ENCODE peak calls at places on chromosome 6, in five cellular contexts. D, B, R, X and U are unnamed samples.

GRCh38 chr6:135738646-135739045 is 112.9 kb upstream of the PDE7B start:
- DNase-seq in D (no peak), B (no peak), R (no peak), X (no peak), U (no peak)

GRCh38 chr6:83827050-83827449 is 26.1 kb upstream of the RIPPLY2 start:
- DNase-seq in D (no peak), B (no peak), R (no peak), X (no peak), U (no peak)

GRCh38 chr6:140921366-140922226 is 1211.1 kb upstream of the GJE1 start:
- DNase-seq in D (no peak), B (no peak), R (peak), X (peak), U (peak)

GRCh38 chr6:72218125-72218524 is 331.8 kb downstream of the RIMS1 start:
- DNase-seq in D (peak), B (no peak), R (peak), X (peak), U (no peak)

GRCh38 chr6:9795880-9796279 is 619.0 kb downstream of the TFAP2A start:
- DNase-seq in D (no peak), B (no peak), R (no peak), X (no peak), U (no peak)

GRCh38 chr6:136212616-136213396 is 37.3 kb downstream of the MTFR2 start:
- DNase-seq in D (no peak), B (no peak), R (no peak), X (no peak), U (no peak)

GRCh38 chr6:129683606-129684322 is 26.2 kb downstream of the ARHGAP18 start:
- DNase-seq in D (no peak), B (peak), R (peak), X (peak), U (peak)

GRCh38 chr6:121285041-121285440 is 49.2 kb downstream of the TBC1D32 start:
- DNase-seq in D (no peak), B (no peak), R (no peak), X (no peak), U (no peak)

GRCh38 chr6:144149894-144150672 is at the start of gene STX11:
- DNase-seq in D (peak), B (peak), R (peak), X (no peak), U (peak)

GRCh38 chr6:16319813-16320532 is 81.6 kb downstream of the GMPR start:
- DNase-seq in D (no peak), B (peak), R (no peak), X (no peak), U (no peak)

GRCh38 chr6:54179152-54179551 is 67.9 kb downstream of the MLIP start:
- DNase-seq in D (no peak), B (no peak), R (no peak), X (no peak), U (no peak)

GRCh38 chr6:49269190-49269589 is 193.9 kb downstream of the MMUT start:
- DNase-seq in D (no peak), B (no peak), R (no peak), X (no peak), U (no peak)

GRCh38 chr6:29653452-29654038 is 3.3 kb upstream of the MOG start:
- DNase-seq in D (no peak), B (no peak), R (peak), X (peak), U (peak)

GRCh38 chr6:127776320-127776719 is 124.5 kb downstream of the THEMIS start:
- DNase-seq in D (no peak), B (no peak), R (no peak), X (no peak), U (no peak)

GRCh38 chr6:16635291-16635809 is 125.9 kb downstream of the ATXN1 start:
- DNase-seq in D (no peak), B (no peak), R (no peak), X (peak), U (no peak)

GRCh38 chr6:38792356-38792755 is 77.2 kb downstream of the DNAH8 start:
- DNase-seq in D (no peak), B (no peak), R (no peak), X (no peak), U (no peak)

GRCh38 chr6:95095271-95095670 is 482.1 kb upstream of the MANEA start:
- DNase-seq in D (no peak), B (no peak), R (no peak), X (no peak), U (no peak)
- H3K27ac ChIP-seq in D (no peak), B (no peak), R (no peak), X (no peak), U (no peak)

GRCh38 chr6:108844632-108845031 is 3.6 kb upstream of the ARMC2 start:
- DNase-seq in D (no peak), B (no peak), R (no peak), X (no peak), U (no peak)

GRCh38 chr6:108850669-108851467 is 2.6 kb downstream of the ARMC2 start:
- DNase-seq in D (no peak), B (no peak), R (no peak), X (peak), U (peak)

GRCh38 chr6:108846628-108847027 is 1.6 kb upstream of the ARMC2 start:
- DNase-seq in D (no peak), B (no peak), R (no peak), X (no peak), U (no peak)

GRCh38 chr6:108847738-108848115 is 495 bp upstream of the ARMC2 start:
- DNase-seq in D (no peak), B (no peak), R (no peak), X (no peak), U (no peak)

DNA sequence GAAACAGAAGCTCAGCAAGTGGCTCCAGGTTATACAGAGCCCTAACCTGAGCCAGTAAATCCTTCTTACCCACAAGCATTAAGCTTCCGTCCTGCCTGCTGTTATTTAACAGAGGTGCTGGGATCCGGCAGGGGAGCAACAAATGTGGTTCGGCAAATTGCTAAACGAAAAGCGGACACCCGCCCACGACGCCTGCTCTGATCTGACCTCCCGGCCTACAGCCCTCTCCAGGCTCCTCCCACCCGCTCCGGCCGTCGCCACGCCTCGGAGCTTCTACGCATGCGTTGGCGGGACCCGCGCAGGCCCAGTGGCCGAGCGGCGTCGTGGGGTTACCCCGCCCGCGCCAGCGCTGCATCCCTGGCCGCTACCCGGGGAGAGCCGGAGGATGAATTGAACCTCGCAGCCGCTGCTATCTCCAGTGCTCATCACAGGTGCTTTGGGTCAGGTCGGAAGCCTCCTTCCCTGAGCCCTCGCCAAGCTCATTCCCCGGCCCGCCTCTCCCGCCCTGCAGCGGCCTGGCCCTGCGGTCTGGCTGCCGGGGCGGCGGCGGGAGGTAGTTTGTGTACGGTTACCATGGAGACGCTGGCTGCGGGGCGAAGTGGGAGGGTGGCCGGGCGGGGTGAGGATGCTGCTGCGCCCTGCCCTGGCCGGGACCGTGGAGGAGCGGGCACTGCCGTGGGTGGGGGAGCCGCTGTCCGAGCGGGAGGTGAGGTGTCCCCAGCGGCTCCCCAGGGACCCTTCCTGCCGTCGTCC is at the start of gene ARMC2:
- DNase-seq in D (peak), B (peak), R (peak), X (peak), U (peak)
- TF ChIP-seq POLR2AphosphoS5 in D (no peak), B (no peak), R (peak), X (peak), U (no peak)

DNA sequence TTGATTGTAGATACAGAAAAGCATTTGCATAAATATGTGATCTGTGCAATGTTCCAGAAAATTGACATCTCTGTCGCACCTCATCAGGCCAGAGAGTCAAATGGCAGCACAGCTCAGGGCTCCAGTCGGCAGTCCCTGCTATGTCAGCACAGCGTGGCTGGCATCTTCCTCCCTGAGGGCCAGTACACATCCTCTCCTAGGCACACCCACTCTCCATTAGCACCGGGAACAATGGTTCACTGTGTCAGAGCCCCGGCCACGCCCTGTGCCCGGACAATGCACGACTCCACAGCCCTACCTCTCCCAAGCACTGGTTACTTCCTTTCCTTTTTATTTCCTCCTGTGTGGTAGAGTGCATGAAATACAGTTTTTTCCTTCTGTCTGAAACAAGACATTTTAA is 114.9 kb downstream of the FOXC1 start:
- DNase-seq in D (no peak), B (no peak), R (no peak), X (no peak), U (peak)
- TF ChIP-seq GABPA in D (no peak), B (no peak), R (no peak), X (no peak), U (no peak)

GRCh38 chr6:112877134-112878100 is 530.3 kb downstream of the RFPL4B start:
- DNase-seq in D (no peak), B (no peak), R (peak), X (no peak), U (no peak)
- H3K27ac ChIP-seq in D (no peak), B (no peak), R (peak), X (no peak), U (no peak)

GRCh38 chr6:113347420-113347819 is 509.7 kb upstream of the MARCKS start:
- DNase-seq in D (no peak), B (no peak), R (no peak), X (no peak), U (no peak)

GRCh38 chr6:113351183-113351834 is 505.8 kb upstream of the MARCKS start:
- DNase-seq in D (no peak), B (no peak), R (no peak), X (no peak), U (no peak)

GRCh38 chr6:113352831-113353230 is 504.3 kb upstream of the MARCKS start:
- DNase-seq in D (no peak), B (no peak), R (no peak), X (no peak), U (no peak)

GRCh38 chr6:113352029-113352801 is 504.9 kb upstream of the MARCKS start:
- DNase-seq in D (no peak), B (no peak), R (no peak), X (peak), U (no peak)

GRCh38 chr6:113350521-113350920 is 506.6 kb upstream of the MARCKS start:
- DNase-seq in D (no peak), B (no peak), R (no peak), X (no peak), U (no peak)
- TF ChIP-seq POLR2AphosphoS5 in D (no peak), B (no peak), R (no peak), X (no peak), U (no peak)

GRCh38 chr6:3722785-3723184 is 28.7 kb downstream of the PXDC1 start:
- DNase-seq in D (no peak), B (no peak), R (no peak), X (no peak), U (no peak)

GRCh38 chr6:3721810-3722209 is 29.7 kb downstream of the PXDC1 start:
- DNase-seq in D (no peak), B (no peak), R (no peak), X (no peak), U (no peak)

GRCh38 chr6:3723966-3724365 is 27.5 kb downstream of the PXDC1 start:
- DNase-seq in D (no peak), B (no peak), R (no peak), X (no peak), U (no peak)

GRCh38 chr6:3723251-3723650 is 28.3 kb downstream of the PXDC1 start:
- DNase-seq in D (no peak), B (no peak), R (no peak), X (no peak), U (no peak)

GRCh38 chr6:3722211-3722621 is 29.3 kb downstream of the PXDC1 start:
- DNase-seq in D (no peak), B (no peak), R (no peak), X (no peak), U (no peak)
- TF ChIP-seq GABPA in D (no peak), B (no peak), R (no peak), X (no peak), U (no peak)

GRCh38 chr6:52958546-52959255 is 36.4 kb downstream of the GSTA4 start:
- DNase-seq in D (no peak), B (no peak), R (no peak), X (no peak), U (no peak)

GRCh38 chr6:52955871-52956270 is 39.2 kb downstream of the GSTA4 start:
- DNase-seq in D (no peak), B (no peak), R (no peak), X (no peak), U (no peak)

DNA sequence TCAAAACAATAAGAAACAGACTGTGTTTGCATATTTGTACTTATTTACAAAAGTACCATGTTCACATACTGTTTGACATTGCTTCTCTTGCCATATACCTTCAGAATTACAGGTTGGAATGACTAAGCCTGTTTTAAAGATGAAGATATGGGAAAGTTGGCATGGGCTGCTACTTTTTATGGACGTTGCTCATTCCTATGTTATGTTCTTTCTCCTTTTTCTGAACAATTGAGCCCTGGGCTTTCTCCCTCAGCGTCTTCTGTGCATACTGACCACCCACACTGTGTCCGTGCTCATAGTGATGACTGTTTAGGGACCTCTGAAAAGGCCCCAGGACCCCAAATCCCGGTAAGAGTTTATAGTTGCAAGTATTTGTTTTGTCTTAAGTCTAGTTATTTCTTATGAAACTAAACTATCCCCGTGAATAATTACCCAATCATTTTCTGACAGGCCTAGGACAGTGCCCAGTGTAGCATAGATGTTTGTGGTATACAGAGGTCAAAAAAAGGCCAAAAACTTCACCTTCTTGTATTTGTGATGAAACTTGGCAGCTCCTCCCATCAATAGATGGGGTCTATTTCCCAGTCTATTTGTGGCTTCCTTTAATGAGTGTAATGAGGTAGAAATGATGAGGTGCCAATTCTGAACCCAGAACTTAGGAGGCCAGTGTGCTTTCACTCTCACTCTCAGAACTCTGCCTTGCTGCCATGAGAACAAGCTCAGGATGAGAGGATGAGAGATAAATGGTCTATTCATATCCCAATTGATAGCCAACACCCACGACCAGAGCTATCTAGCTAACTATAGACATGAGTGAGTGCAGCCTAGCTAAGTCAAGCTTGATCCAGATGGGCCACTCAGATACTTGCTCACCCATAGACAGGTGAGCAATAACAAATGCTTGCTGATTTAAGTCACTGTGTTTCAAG is 40.9 kb downstream of the GSTA4 start:
- DNase-seq in D (no peak), B (no peak), R (no peak), X (no peak), U (no peak)
- H3K27ac ChIP-seq in D (no peak), B (no peak), R (no peak), X (no peak), U (no peak)

DNA sequence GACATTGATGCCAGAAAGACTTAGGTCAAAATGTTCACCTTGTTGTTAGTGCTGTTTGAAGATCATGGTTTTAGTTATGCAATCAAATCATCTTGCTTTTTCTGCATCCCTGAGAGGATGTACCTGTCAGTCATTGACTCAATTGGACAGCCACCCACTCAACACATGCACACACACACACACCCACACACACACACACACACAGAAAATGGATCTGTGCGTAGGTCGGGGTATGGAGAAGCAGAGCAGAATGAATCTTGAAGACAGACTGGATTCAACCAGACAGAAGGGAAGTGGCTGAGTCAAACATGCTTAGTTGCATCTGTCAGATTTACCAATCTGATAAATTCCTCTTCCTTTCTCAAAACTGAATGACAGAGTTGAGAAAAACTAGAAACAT is 19.1 kb upstream of the ZSCAN23 start:
- DNase-seq in D (no peak), B (no peak), R (no peak), X (no peak), U (no peak)
- TF ChIP-seq POLR2AphosphoS5 in D (no peak), B (no peak), R (no peak), X (no peak), U (no peak)

DNA sequence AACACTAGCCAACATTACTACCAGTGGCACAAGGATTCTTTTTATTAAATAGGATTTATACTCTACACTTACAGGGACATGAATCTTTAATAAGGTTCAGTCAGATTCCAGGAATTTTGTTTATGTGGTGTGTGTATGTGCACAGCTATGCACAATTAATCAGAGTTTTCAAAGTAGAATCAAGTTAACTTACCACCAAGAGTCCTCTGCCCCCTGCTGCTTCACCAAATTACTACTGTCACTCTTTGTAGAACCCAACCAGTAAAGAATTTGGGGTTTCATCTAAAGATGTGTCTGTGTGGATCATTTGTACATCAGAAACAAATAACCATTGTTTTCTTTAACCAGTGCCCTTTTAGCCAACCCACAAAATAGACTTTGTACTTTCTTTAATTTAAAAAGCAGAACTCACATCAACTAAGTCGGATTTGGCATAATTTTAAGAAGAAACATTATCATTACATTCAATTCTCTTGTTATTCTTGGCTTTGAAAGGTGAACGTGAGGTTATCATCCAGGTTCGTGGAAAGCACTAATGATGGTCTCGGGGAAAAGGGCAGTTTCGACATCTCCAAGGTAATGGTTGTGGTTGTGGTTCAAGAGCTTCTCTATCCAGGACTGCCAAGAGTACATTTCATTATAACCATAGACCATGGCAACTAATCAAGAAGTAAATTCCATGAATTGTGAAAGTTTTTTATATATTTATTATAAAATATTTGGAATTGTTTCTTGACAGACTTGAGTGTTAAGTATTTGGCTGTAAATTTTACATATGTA is 514.3 kb upstream of the ID4 start:
- DNase-seq in D (no peak), B (no peak), R (no peak), X (no peak), U (no peak)
- TF ChIP-seq GABPA in D (no peak), B (no peak), R (no peak), X (no peak), U (no peak)